ENCODE peak calls at places on chromosome 10, in ten cellular contexts. R, Y, W, K, E, F, L, O, N and V are unnamed samples.

GRCh38 chr10:33055636-33056035 is 97.6 kb upstream of the ITGB1 start:
- DNase-seq in R (no peak), Y (no peak), W (no peak), K (no peak), E (peak), F (no peak), L (no peak), O (no peak), N (no peak), V (peak)

GRCh38 chr10:80411267-80411668 is 2.9 kb downstream of the PRXL2A start:
- DNase-seq in R (no peak), Y (no peak), W (no peak), K (no peak), E (no peak), F (no peak), L (no peak), O (no peak), N (no peak), V (peak)

GRCh38 chr10:97321807-97322195 is 2.7 kb downstream of the FRAT1 start:
- DNase-seq in R (no peak), Y (no peak), W (no peak), K (no peak), E (no peak), F (no peak), L (no peak), O (peak), N (no peak), V (no peak)

GRCh38 chr10:75612904-75613684 is 181.7 kb downstream of the LRMDA start:
- DNase-seq in R (peak), Y (no peak), W (no peak), K (no peak), E (no peak), F (no peak), L (peak), O (no peak), N (no peak), V (peak)

GRCh38 chr10:35639651-35640311 is 2.3 kb downstream of the FZD8 start:
- DNase-seq in R (no peak), Y (peak), W (peak), K (peak), E (no peak), F (no peak), L (peak), O (peak), N (no peak), V (peak)

GRCh38 chr10:23035569-23035968 is 59.8 kb upstream of the MSRB2 start:
- DNase-seq in R (peak), Y (no peak), W (peak), K (no peak), E (no peak), F (no peak), L (no peak), O (no peak), N (no peak), V (peak)

GRCh38 chr10:58178811-58179210 is 88.9 kb downstream of the IPMK start:
- DNase-seq in R (no peak), Y (no peak), W (no peak), K (no peak), E (peak), F (no peak), L (no peak), O (no peak), N (no peak), V (no peak)

GRCh38 chr10:79397051-79397450 is 48.4 kb downstream of the ZCCHC24 start:
- DNase-seq in R (no peak), Y (no peak), W (no peak), K (no peak), E (no peak), F (no peak), L (no peak), O (no peak), N (no peak), V (no peak)

GRCh38 chr10:56646301-56646700 is 285.2 kb upstream of the ZWINT start:
- DNase-seq in R (no peak), Y (no peak), W (peak), K (no peak), E (no peak), F (no peak), L (no peak), O (no peak), N (no peak), V (no peak)

GRCh38 chr10:85607296-85607695 is 759.3 kb downstream of the GRID1 start:
- DNase-seq in R (no peak), Y (no peak), W (no peak), K (no peak), E (no peak), F (no peak), L (no peak), O (no peak), N (no peak), V (no peak)

GRCh38 chr10:4984971-4985594 is 18.6 kb downstream of the AKR1C2 start:
- DNase-seq in R (no peak), Y (no peak), W (no peak), K (no peak), E (no peak), F (no peak), L (peak), O (no peak), N (no peak), V (peak)

GRCh38 chr10:6327906-6328707 is 125.4 kb downstream of the PFKFB3 start:
- DNase-seq in R (no peak), Y (no peak), W (no peak), K (no peak), E (no peak), F (peak), L (no peak), O (no peak), N (no peak), V (no peak)

GRCh38 chr10:1601371-1601906 is 135.9 kb downstream of the ADARB2 start:
- DNase-seq in R (no peak), Y (no peak), W (no peak), K (no peak), E (no peak), F (no peak), L (no peak), O (no peak), N (no peak), V (no peak)

GRCh38 chr10:101120884-101121660 is 10.0 kb upstream of the TLX1 start:
- DNase-seq in R (peak), Y (no peak), W (no peak), K (peak), E (no peak), F (no peak), L (no peak), O (no peak), N (no peak), V (peak)

GRCh38 chr10:132203256-132204077 is 16.7 kb downstream of the DPYSL4 start:
- DNase-seq in R (no peak), Y (no peak), W (no peak), K (no peak), E (no peak), F (no peak), L (no peak), O (no peak), N (no peak), V (no peak)

GRCh38 chr10:22927661-22928403 is at the start of gene ARMC3:
- DNase-seq in R (peak), Y (peak), W (peak), K (peak), E (peak), F (peak), L (no peak), O (peak), N (peak), V (peak)

GRCh38 chr10:79267449-79267848 is 79.8 kb upstream of the PPIF start:
- DNase-seq in R (no peak), Y (no peak), W (no peak), K (no peak), E (no peak), F (no peak), L (no peak), O (no peak), N (no peak), V (no peak)

GRCh38 chr10:16910795-16911164 is 93.6 kb upstream of the RSU1 start:
- DNase-seq in R (peak), Y (no peak), W (no peak), K (no peak), E (no peak), F (no peak), L (no peak), O (no peak), N (no peak), V (no peak)

GRCh38 chr10:133021116-133021962 is 66.4 kb upstream of the ADGRA1 start:
- DNase-seq in R (no peak), Y (no peak), W (no peak), K (no peak), E (no peak), F (no peak), L (no peak), O (no peak), N (no peak), V (no peak)

GRCh38 chr10:5779753-5780152 is 33.5 kb downstream of the GDI2 start:
- DNase-seq in R (no peak), Y (no peak), W (no peak), K (no peak), E (no peak), F (no peak), L (no peak), O (no peak), N (no peak), V (no peak)